ENCODE peak calls at places on chromosomes 1 and 21, in nine cellular contexts. One of them, this sample, is unnamed.

GRCh38 chr1:61238371-61238689 is 156.0 kb downstream of the NFIA start:
- DNase-seq in NCI-H187 treated with DMSO at 0.1 percent for 48 hours: no peak
- DNase-seq in ACHN: peak
- DNase-seq in tibial nerve: no peak
- DNase-seq in neuronal stem cell: no peak
- DNase-seq in AG08395: no peak
- DNase-seq in activated CD4-positive, alpha-beta T cell treated with anti-CD3 and anti-CD28 coated beads, Interleukin-2, amount 10 ng/mL, durations not matched to agents 24 days and 14 days: no peak
- DNase-seq in NCI-H774: no peak
- DNase-seq in right cardiac atrium: no peak
- DNase-seq in this sample: no peak

GRCh38 chr1:245094092-245094491 is 60.7 kb upstream of the KIF26B start:
- DNase-seq in AG08395: no peak
- DNase-seq in right cardiac atrium: no peak
- DNase-seq in neuronal stem cell: no peak
- DNase-seq in tibial nerve: no peak
- DNase-seq in activated CD4-positive, alpha-beta T cell treated with anti-CD3 and anti-CD28 coated beads, Interleukin-2, amount 10 ng/mL, durations not matched to agents 24 days and 14 days: no peak
- DNase-seq in NCI-H187 treated with DMSO at 0.1 percent for 48 hours: no peak
- DNase-seq in ACHN: no peak
- DNase-seq in NCI-H774: no peak
- DNase-seq in this sample: no peak

GRCh38 chr1:24157921-24158481 is 15.1 kb upstream of the IL22RA1 start:
- DNase-seq in ACHN: peak
- DNase-seq in AG08395: peak
- DNase-seq in tibial nerve: no peak
- DNase-seq in right cardiac atrium: no peak
- DNase-seq in NCI-H774: no peak
- DNase-seq in neuronal stem cell: no peak
- DNase-seq in activated CD4-positive, alpha-beta T cell treated with anti-CD3 and anti-CD28 coated beads, Interleukin-2, amount 10 ng/mL, durations not matched to agents 24 days and 14 days: no peak
- DNase-seq in NCI-H187 treated with DMSO at 0.1 percent for 48 hours: no peak
- DNase-seq in this sample: no peak

GRCh38 chr1:236457775-236458174 is 63.7 kb downstream of the EDARADD start:
- DNase-seq in ACHN: no peak
- DNase-seq in NCI-H187 treated with DMSO at 0.1 percent for 48 hours: no peak
- DNase-seq in right cardiac atrium: no peak
- DNase-seq in NCI-H774: no peak
- DNase-seq in tibial nerve: no peak
- DNase-seq in activated CD4-positive, alpha-beta T cell treated with anti-CD3 and anti-CD28 coated beads, Interleukin-2, amount 10 ng/mL, durations not matched to agents 24 days and 14 days: no peak
- DNase-seq in AG08395: no peak
- DNase-seq in neuronal stem cell: no peak
- DNase-seq in this sample: no peak

GRCh38 chr1:186424539-186424938 is 36.4 kb downstream of the PDC start:
- DNase-seq in NCI-H187 treated with DMSO at 0.1 percent for 48 hours: no peak
- DNase-seq in neuronal stem cell: no peak
- DNase-seq in AG08395: no peak
- DNase-seq in activated CD4-positive, alpha-beta T cell treated with anti-CD3 and anti-CD28 coated beads, Interleukin-2, amount 10 ng/mL, durations not matched to agents 24 days and 14 days: no peak
- DNase-seq in NCI-H774: no peak
- DNase-seq in ACHN: no peak
- DNase-seq in tibial nerve: no peak
- DNase-seq in right cardiac atrium: peak
- DNase-seq in this sample: no peak

GRCh38 chr1:89780721-89781120 is 40.1 kb upstream of the LRRC8D start:
- DNase-seq in right cardiac atrium: no peak
- DNase-seq in tibial nerve: no peak
- DNase-seq in NCI-H774: peak
- DNase-seq in AG08395: peak
- DNase-seq in activated CD4-positive, alpha-beta T cell treated with anti-CD3 and anti-CD28 coated beads, Interleukin-2, amount 10 ng/mL, durations not matched to agents 24 days and 14 days: peak
- DNase-seq in ACHN: peak
- DNase-seq in NCI-H187 treated with DMSO at 0.1 percent for 48 hours: no peak
- DNase-seq in neuronal stem cell: no peak
- DNase-seq in this sample: peak

GRCh38 chr1:228695015-228695955 is 40.0 kb upstream of the RHOU start:
- DNase-seq in activated CD4-positive, alpha-beta T cell treated with anti-CD3 and anti-CD28 coated beads, Interleukin-2, amount 10 ng/mL, durations not matched to agents 24 days and 14 days: peak
- DNase-seq in right cardiac atrium: no peak
- DNase-seq in AG08395: no peak
- DNase-seq in tibial nerve: no peak
- DNase-seq in NCI-H187 treated with DMSO at 0.1 percent for 48 hours: no peak
- DNase-seq in ACHN: no peak
- DNase-seq in NCI-H774: no peak
- DNase-seq in neuronal stem cell: no peak
- DNase-seq in this sample: no peak

GRCh38 chr1:240935921-240936320 is 324.0 kb upstream of the GREM2 start:
- DNase-seq in NCI-H187 treated with DMSO at 0.1 percent for 48 hours: no peak
- DNase-seq in neuronal stem cell: no peak
- DNase-seq in ACHN: no peak
- DNase-seq in right cardiac atrium: no peak
- DNase-seq in activated CD4-positive, alpha-beta T cell treated with anti-CD3 and anti-CD28 coated beads, Interleukin-2, amount 10 ng/mL, durations not matched to agents 24 days and 14 days: no peak
- DNase-seq in NCI-H774: no peak
- DNase-seq in AG08395: no peak
- DNase-seq in tibial nerve: no peak
- DNase-seq in this sample: no peak

GRCh38 chr21:43352568-43353281 is 74.2 kb downstream of the SIK1 start:
- DNase-seq in activated CD4-positive, alpha-beta T cell treated with anti-CD3 and anti-CD28 coated beads, Interleukin-2, amount 10 ng/mL, durations not matched to agents 24 days and 14 days: peak
- DNase-seq in NCI-H187 treated with DMSO at 0.1 percent for 48 hours: no peak
- DNase-seq in ACHN: peak
- DNase-seq in AG08395: no peak
- DNase-seq in right cardiac atrium: no peak
- DNase-seq in NCI-H774: no peak
- DNase-seq in tibial nerve: no peak
- DNase-seq in neuronal stem cell: no peak
- DNase-seq in this sample: no peak

GRCh38 chr1:21546122-21546825 is 37.1 kb downstream of the ALPL start:
- DNase-seq in activated CD4-positive, alpha-beta T cell treated with anti-CD3 and anti-CD28 coated beads, Interleukin-2, amount 10 ng/mL, durations not matched to agents 24 days and 14 days: no peak
- DNase-seq in AG08395: no peak
- DNase-seq in tibial nerve: no peak
- DNase-seq in right cardiac atrium: no peak
- DNase-seq in neuronal stem cell: no peak
- DNase-seq in NCI-H187 treated with DMSO at 0.1 percent for 48 hours: no peak
- DNase-seq in ACHN: no peak
- DNase-seq in NCI-H774: no peak
- DNase-seq in this sample: no peak

GRCh38 chr1:85109475-85109874 is 61.2 kb upstream of the MCOLN3 start:
- DNase-seq in NCI-H187 treated with DMSO at 0.1 percent for 48 hours: no peak
- DNase-seq in AG08395: peak
- DNase-seq in activated CD4-positive, alpha-beta T cell treated with anti-CD3 and anti-CD28 coated beads, Interleukin-2, amount 10 ng/mL, durations not matched to agents 24 days and 14 days: peak
- DNase-seq in NCI-H774: peak
- DNase-seq in right cardiac atrium: peak
- DNase-seq in tibial nerve: no peak
- DNase-seq in ACHN: peak
- DNase-seq in neuronal stem cell: peak
- DNase-seq in this sample: peak

GRCh38 chr1:193634876-193635275 is 448.5 kb upstream of the B3GALT2 start:
- DNase-seq in AG08395: no peak
- DNase-seq in activated CD4-positive, alpha-beta T cell treated with anti-CD3 and anti-CD28 coated beads, Interleukin-2, amount 10 ng/mL, durations not matched to agents 24 days and 14 days: no peak
- DNase-seq in tibial nerve: no peak
- DNase-seq in ACHN: no peak
- DNase-seq in right cardiac atrium: no peak
- DNase-seq in neuronal stem cell: no peak
- DNase-seq in NCI-H187 treated with DMSO at 0.1 percent for 48 hours: no peak
- DNase-seq in NCI-H774: no peak
- DNase-seq in this sample: no peak

GRCh38 chr1:115837762-115838421 is 3.0 kb downstream of the NHLH2 start:
- DNase-seq in activated CD4-positive, alpha-beta T cell treated with anti-CD3 and anti-CD28 coated beads, Interleukin-2, amount 10 ng/mL, durations not matched to agents 24 days and 14 days: peak
- DNase-seq in AG08395: no peak
- DNase-seq in tibial nerve: no peak
- DNase-seq in right cardiac atrium: peak
- DNase-seq in ACHN: no peak
- DNase-seq in neuronal stem cell: no peak
- DNase-seq in NCI-H774: no peak
- DNase-seq in NCI-H187 treated with DMSO at 0.1 percent for 48 hours: no peak
- DNase-seq in this sample: peak

GRCh38 chr1:11982010-11982392 is 1.8 kb downstream of the MFN2 start:
- DNase-seq in tibial nerve: no peak
- DNase-seq in right cardiac atrium: no peak
- DNase-seq in NCI-H774: no peak
- DNase-seq in neuronal stem cell: no peak
- DNase-seq in AG08395: no peak
- DNase-seq in ACHN: no peak
- DNase-seq in NCI-H187 treated with DMSO at 0.1 percent for 48 hours: no peak
- DNase-seq in activated CD4-positive, alpha-beta T cell treated with anti-CD3 and anti-CD28 coated beads, Interleukin-2, amount 10 ng/mL, durations not matched to agents 24 days and 14 days: no peak
- DNase-seq in this sample: no peak

GRCh38 chr1:32241011-32241763 is 5.8 kb upstream of the FAM167B start:
- DNase-seq in right cardiac atrium: peak
- DNase-seq in NCI-H187 treated with DMSO at 0.1 percent for 48 hours: no peak
- DNase-seq in activated CD4-positive, alpha-beta T cell treated with anti-CD3 and anti-CD28 coated beads, Interleukin-2, amount 10 ng/mL, durations not matched to agents 24 days and 14 days: peak
- DNase-seq in NCI-H774: peak
- DNase-seq in tibial nerve: no peak
- DNase-seq in AG08395: peak
- DNase-seq in ACHN: peak
- DNase-seq in neuronal stem cell: peak
- DNase-seq in this sample: no peak

GRCh38 chr21:33487996-33488395 is 3.5 kb downstream of the DNAJC28 start:
- DNase-seq in tibial nerve: no peak
- DNase-seq in activated CD4-positive, alpha-beta T cell treated with anti-CD3 and anti-CD28 coated beads, Interleukin-2, amount 10 ng/mL, durations not matched to agents 24 days and 14 days: no peak
- DNase-seq in NCI-H187 treated with DMSO at 0.1 percent for 48 hours: no peak
- DNase-seq in neuronal stem cell: no peak
- DNase-seq in right cardiac atrium: no peak
- DNase-seq in ACHN: no peak
- DNase-seq in NCI-H774: no peak
- DNase-seq in AG08395: no peak
- DNase-seq in this sample: no peak

GRCh38 chr1:6596886-6597776 is 5.5 kb downstream of the KLHL21 start:
- DNase-seq in activated CD4-positive, alpha-beta T cell treated with anti-CD3 and anti-CD28 coated beads, Interleukin-2, amount 10 ng/mL, durations not matched to agents 24 days and 14 days: no peak
- DNase-seq in ACHN: no peak
- DNase-seq in NCI-H187 treated with DMSO at 0.1 percent for 48 hours: no peak
- DNase-seq in neuronal stem cell: no peak
- DNase-seq in tibial nerve: no peak
- DNase-seq in right cardiac atrium: peak
- DNase-seq in AG08395: no peak
- DNase-seq in NCI-H774: no peak
- DNase-seq in this sample: no peak

GRCh38 chr1:164440222-164440621 is 118.8 kb upstream of the PBX1 start:
- DNase-seq in NCI-H187 treated with DMSO at 0.1 percent for 48 hours: no peak
- DNase-seq in neuronal stem cell: no peak
- DNase-seq in activated CD4-positive, alpha-beta T cell treated with anti-CD3 and anti-CD28 coated beads, Interleukin-2, amount 10 ng/mL, durations not matched to agents 24 days and 14 days: no peak
- DNase-seq in NCI-H774: no peak
- DNase-seq in AG08395: peak
- DNase-seq in tibial nerve: no peak
- DNase-seq in right cardiac atrium: peak
- DNase-seq in ACHN: peak
- DNase-seq in this sample: no peak

GRCh38 chr1:1437033-1437903 is 1.8 kb downstream of the VWA1 start:
- DNase-seq in ACHN: no peak
- DNase-seq in neuronal stem cell: no peak
- DNase-seq in AG08395: peak
- DNase-seq in tibial nerve: no peak
- DNase-seq in activated CD4-positive, alpha-beta T cell treated with anti-CD3 and anti-CD28 coated beads, Interleukin-2, amount 10 ng/mL, durations not matched to agents 24 days and 14 days: no peak
- DNase-seq in right cardiac atrium: peak
- DNase-seq in NCI-H187 treated with DMSO at 0.1 percent for 48 hours: no peak
- DNase-seq in NCI-H774: no peak
- DNase-seq in this sample: no peak

GRCh38 chr1:6859415-6860343 is 74.4 kb downstream of the CAMTA1 start:
- DNase-seq in ACHN: peak
- DNase-seq in NCI-H187 treated with DMSO at 0.1 percent for 48 hours: no peak
- DNase-seq in neuronal stem cell: no peak
- DNase-seq in NCI-H774: no peak
- DNase-seq in activated CD4-positive, alpha-beta T cell treated with anti-CD3 and anti-CD28 coated beads, Interleukin-2, amount 10 ng/mL, durations not matched to agents 24 days and 14 days: no peak
- DNase-seq in right cardiac atrium: no peak
- DNase-seq in tibial nerve: no peak
- DNase-seq in AG08395: peak
- DNase-seq in this sample: peak

GRCh38 chr1:184684285-184685077 is 70.2 kb downstream of the EDEM3 start:
- DNase-seq in tibial nerve: no peak
- DNase-seq in right cardiac atrium: peak
- DNase-seq in NCI-H774: no peak
- DNase-seq in AG08395: peak
- DNase-seq in ACHN: no peak
- DNase-seq in NCI-H187 treated with DMSO at 0.1 percent for 48 hours: no peak
- DNase-seq in neuronal stem cell: no peak
- DNase-seq in activated CD4-positive, alpha-beta T cell treated with anti-CD3 and anti-CD28 coated beads, Interleukin-2, amount 10 ng/mL, durations not matched to agents 24 days and 14 days: no peak
- DNase-seq in this sample: no peak

GRCh38 chr1:27951396-27951795 is 8.4 kb upstream of the XKR8 start:
- DNase-seq in NCI-H774: no peak
- DNase-seq in NCI-H187 treated with DMSO at 0.1 percent for 48 hours: no peak
- DNase-seq in AG08395: no peak
- DNase-seq in neuronal stem cell: no peak
- DNase-seq in ACHN: no peak
- DNase-seq in activated CD4-positive, alpha-beta T cell treated with anti-CD3 and anti-CD28 coated beads, Interleukin-2, amount 10 ng/mL, durations not matched to agents 24 days and 14 days: no peak
- DNase-seq in right cardiac atrium: no peak
- DNase-seq in tibial nerve: no peak
- DNase-seq in this sample: no peak

GRCh38 chr1:2272686-2273400 is 44.7 kb downstream of the SKI start:
- DNase-seq in activated CD4-positive, alpha-beta T cell treated with anti-CD3 and anti-CD28 coated beads, Interleukin-2, amount 10 ng/mL, durations not matched to agents 24 days and 14 days: no peak
- DNase-seq in AG08395: no peak
- DNase-seq in NCI-H187 treated with DMSO at 0.1 percent for 48 hours: no peak
- DNase-seq in ACHN: no peak
- DNase-seq in right cardiac atrium: peak
- DNase-seq in NCI-H774: no peak
- DNase-seq in neuronal stem cell: no peak
- DNase-seq in tibial nerve: no peak
- DNase-seq in this sample: no peak

GRCh38 chr1:7683521-7683920 is 87.6 kb upstream of the VAMP3 start:
- DNase-seq in activated CD4-positive, alpha-beta T cell treated with anti-CD3 and anti-CD28 coated beads, Interleukin-2, amount 10 ng/mL, durations not matched to agents 24 days and 14 days: no peak
- DNase-seq in tibial nerve: no peak
- DNase-seq in right cardiac atrium: peak
- DNase-seq in neuronal stem cell: no peak
- DNase-seq in AG08395: no peak
- DNase-seq in ACHN: no peak
- DNase-seq in NCI-H187 treated with DMSO at 0.1 percent for 48 hours: no peak
- DNase-seq in NCI-H774: no peak
- DNase-seq in this sample: no peak

GRCh38 chr1:100397681-100398080 is 45.4 kb downstream of the CDC14A start:
- DNase-seq in NCI-H187 treated with DMSO at 0.1 percent for 48 hours: no peak
- DNase-seq in activated CD4-positive, alpha-beta T cell treated with anti-CD3 and anti-CD28 coated beads, Interleukin-2, amount 10 ng/mL, durations not matched to agents 24 days and 14 days: no peak
- DNase-seq in ACHN: no peak
- DNase-seq in neuronal stem cell: no peak
- DNase-seq in tibial nerve: no peak
- DNase-seq in AG08395: no peak
- DNase-seq in right cardiac atrium: no peak
- DNase-seq in NCI-H774: no peak
- DNase-seq in this sample: no peak

GRCh38 chr1:41399148-41399795 is 38.0 kb downstream of the FOXO6 start:
- DNase-seq in AG08395: no peak
- DNase-seq in NCI-H774: no peak
- DNase-seq in activated CD4-positive, alpha-beta T cell treated with anti-CD3 and anti-CD28 coated beads, Interleukin-2, amount 10 ng/mL, durations not matched to agents 24 days and 14 days: no peak
- DNase-seq in ACHN: no peak
- DNase-seq in right cardiac atrium: peak
- DNase-seq in NCI-H187 treated with DMSO at 0.1 percent for 48 hours: no peak
- DNase-seq in tibial nerve: no peak
- DNase-seq in neuronal stem cell: no peak
- DNase-seq in this sample: no peak

GRCh38 chr1:13701274-13701650 is 1.3 kb downstream of the PRDM2 start:
- DNase-seq in NCI-H774: no peak
- DNase-seq in NCI-H187 treated with DMSO at 0.1 percent for 48 hours: no peak
- DNase-seq in tibial nerve: no peak
- DNase-seq in ACHN: no peak
- DNase-seq in neuronal stem cell: no peak
- DNase-seq in AG08395: no peak
- DNase-seq in activated CD4-positive, alpha-beta T cell treated with anti-CD3 and anti-CD28 coated beads, Interleukin-2, amount 10 ng/mL, durations not matched to agents 24 days and 14 days: no peak
- DNase-seq in right cardiac atrium: no peak
- DNase-seq in this sample: no peak

GRCh38 chr1:160018900-160019299 is 12.9 kb downstream of the PIGM start:
- DNase-seq in tibial nerve: no peak
- DNase-seq in AG08395: peak
- DNase-seq in neuronal stem cell: no peak
- DNase-seq in right cardiac atrium: no peak
- DNase-seq in NCI-H187 treated with DMSO at 0.1 percent for 48 hours: no peak
- DNase-seq in ACHN: peak
- DNase-seq in NCI-H774: no peak
- DNase-seq in activated CD4-positive, alpha-beta T cell treated with anti-CD3 and anti-CD28 coated beads, Interleukin-2, amount 10 ng/mL, durations not matched to agents 24 days and 14 days: no peak
- DNase-seq in this sample: peak

GRCh38 chr1:37157634-37158033 is 123.3 kb upstream of the GRIK3 start:
- DNase-seq in activated CD4-positive, alpha-beta T cell treated with anti-CD3 and anti-CD28 coated beads, Interleukin-2, amount 10 ng/mL, durations not matched to agents 24 days and 14 days: no peak
- DNase-seq in neuronal stem cell: no peak
- DNase-seq in tibial nerve: peak
- DNase-seq in NCI-H774: no peak
- DNase-seq in ACHN: no peak
- DNase-seq in right cardiac atrium: no peak
- DNase-seq in NCI-H187 treated with DMSO at 0.1 percent for 48 hours: no peak
- DNase-seq in AG08395: no peak
- DNase-seq in this sample: no peak

GRCh38 chr1:43134068-43134467 is 38.0 kb downstream of the EBNA1BP2 start:
- DNase-seq in neuronal stem cell: no peak
- DNase-seq in AG08395: no peak
- DNase-seq in NCI-H187 treated with DMSO at 0.1 percent for 48 hours: no peak
- DNase-seq in activated CD4-positive, alpha-beta T cell treated with anti-CD3 and anti-CD28 coated beads, Interleukin-2, amount 10 ng/mL, durations not matched to agents 24 days and 14 days: no peak
- DNase-seq in right cardiac atrium: no peak
- DNase-seq in ACHN: no peak
- DNase-seq in NCI-H774: no peak
- DNase-seq in tibial nerve: no peak
- DNase-seq in this sample: no peak

GRCh38 chr1:40679165-40679953 is 12.1 kb upstream of the NFYC start:
- DNase-seq in right cardiac atrium: no peak
- DNase-seq in ACHN: no peak
- DNase-seq in tibial nerve: no peak
- DNase-seq in neuronal stem cell: no peak
- DNase-seq in NCI-H187 treated with DMSO at 0.1 percent for 48 hours: no peak
- DNase-seq in AG08395: no peak
- DNase-seq in activated CD4-positive, alpha-beta T cell treated with anti-CD3 and anti-CD28 coated beads, Interleukin-2, amount 10 ng/mL, durations not matched to agents 24 days and 14 days: no peak
- DNase-seq in NCI-H774: no peak
- DNase-seq in this sample: no peak

This sample was measured in epithelial cell of esophagus.